ENCODE peak calls at places on chromosome 1, in seven cellular contexts. One of them, this sample, is unnamed.

GRCh38 chr1:197198333-197198732 is 51.9 kb upstream of the ASPM start:
- DNase-seq in tibial artery: no peak
- DNase-seq in activated T-cell treated with anti-CD3 and anti-CD28 coated beads for 24 hours: no peak
- DNase-seq in ELR: no peak
- DNase-seq in CD8-positive, alpha-beta T cell: no peak
- DNase-seq in T follicular helper cell: no peak
- DNase-seq in body of pancreas: no peak
- DNase-seq in this sample: no peak

GRCh38 chr1:203548917-203549708 is 55.2 kb downstream of the OPTC start:
- DNase-seq in body of pancreas: no peak
- DNase-seq in ELR: no peak
- DNase-seq in T follicular helper cell: no peak
- DNase-seq in tibial artery: no peak
- DNase-seq in activated T-cell treated with anti-CD3 and anti-CD28 coated beads for 24 hours: no peak
- DNase-seq in CD8-positive, alpha-beta T cell: no peak
- DNase-seq in this sample: no peak

GRCh38 chr1:202671388-202671787 is 38.9 kb downstream of the SYT2 start:
- DNase-seq in tibial artery: no peak
- DNase-seq in T follicular helper cell: no peak
- DNase-seq in CD8-positive, alpha-beta T cell: no peak
- DNase-seq in ELR: peak; percentile 41
- DNase-seq in activated T-cell treated with anti-CD3 and anti-CD28 coated beads for 24 hours: no peak
- DNase-seq in body of pancreas: peak; percentile 70
- DNase-seq in this sample: no peak

GRCh38 chr1:231639819-231640218 is 13.2 kb downstream of the DISC1 start:
- DNase-seq in body of pancreas: no peak
- DNase-seq in CD8-positive, alpha-beta T cell: no peak
- DNase-seq in activated T-cell treated with anti-CD3 and anti-CD28 coated beads for 24 hours: no peak
- DNase-seq in tibial artery: no peak
- DNase-seq in ELR: no peak
- DNase-seq in T follicular helper cell: no peak
- DNase-seq in this sample: no peak

GRCh38 chr1:15090373-15090772 is 63.2 kb upstream of the TMEM51 start:
- DNase-seq in T follicular helper cell: no peak
- DNase-seq in tibial artery: no peak
- DNase-seq in activated T-cell treated with anti-CD3 and anti-CD28 coated beads for 24 hours: no peak
- DNase-seq in CD8-positive, alpha-beta T cell: no peak
- DNase-seq in body of pancreas: peak; percentile 96
- DNase-seq in ELR: no peak
- DNase-seq in this sample: peak; percentile 4

GRCh38 chr1:61119085-61119484 is 36.7 kb downstream of the NFIA start:
- DNase-seq in body of pancreas: no peak
- DNase-seq in CD8-positive, alpha-beta T cell: no peak
- DNase-seq in activated T-cell treated with anti-CD3 and anti-CD28 coated beads for 24 hours: no peak
- DNase-seq in T follicular helper cell: no peak
- DNase-seq in tibial artery: no peak
- DNase-seq in ELR: no peak
- DNase-seq in this sample: no peak

GRCh38 chr1:10638559-10639300 is 157.7 kb downstream of the CASZ1 start:
- DNase-seq in tibial artery: no peak
- DNase-seq in T follicular helper cell: no peak
- DNase-seq in activated T-cell treated with anti-CD3 and anti-CD28 coated beads for 24 hours: no peak
- DNase-seq in body of pancreas: no peak
- DNase-seq in ELR: no peak
- DNase-seq in CD8-positive, alpha-beta T cell: no peak
- DNase-seq in this sample: no peak

GRCh38 chr1:79859212-79859948 is 852.9 kb upstream of the ADGRL4 start:
- DNase-seq in activated T-cell treated with anti-CD3 and anti-CD28 coated beads for 24 hours: no peak
- DNase-seq in T follicular helper cell: no peak
- DNase-seq in CD8-positive, alpha-beta T cell: no peak
- DNase-seq in body of pancreas: no peak
- DNase-seq in ELR: peak; percentile 65
- DNase-seq in tibial artery: no peak
- DNase-seq in this sample: no peak

GRCh38 chr1:44645466-44646244 is 28.6 kb downstream of the TMEM53 start:
- DNase-seq in tibial artery: no peak
- DNase-seq in ELR: no peak
- DNase-seq in body of pancreas: no peak
- DNase-seq in activated T-cell treated with anti-CD3 and anti-CD28 coated beads for 24 hours: no peak
- DNase-seq in CD8-positive, alpha-beta T cell: no peak
- DNase-seq in T follicular helper cell: no peak
- DNase-seq in this sample: no peak

GRCh38 chr1:29688477-29689365 is 452.4 kb downstream of the PTPRU start:
- DNase-seq in CD8-positive, alpha-beta T cell: no peak
- DNase-seq in tibial artery: peak; percentile 35
- DNase-seq in activated T-cell treated with anti-CD3 and anti-CD28 coated beads for 24 hours: no peak
- DNase-seq in ELR: peak; percentile 93
- DNase-seq in body of pancreas: no peak
- DNase-seq in T follicular helper cell: no peak
- DNase-seq in this sample: no peak

GRCh38 chr1:39183503-39184353 is 20.8 kb upstream of the MACF1 start:
- DNase-seq in activated T-cell treated with anti-CD3 and anti-CD28 coated beads for 24 hours: peak; percentile 76
- DNase-seq in body of pancreas: peak; percentile 66
- DNase-seq in ELR: peak; percentile 96
- DNase-seq in tibial artery: no peak
- DNase-seq in T follicular helper cell: peak; percentile 81
- DNase-seq in CD8-positive, alpha-beta T cell: peak; percentile 83
- DNase-seq in this sample: no peak

GRCh38 chr1:155307247-155307740 is 1.4 kb upstream of the FDPS start:
- DNase-seq in body of pancreas: no peak
- DNase-seq in activated T-cell treated with anti-CD3 and anti-CD28 coated beads for 24 hours: no peak
- DNase-seq in T follicular helper cell: no peak
- DNase-seq in tibial artery: no peak
- DNase-seq in CD8-positive, alpha-beta T cell: no peak
- DNase-seq in ELR: peak; percentile 79
- DNase-seq in this sample: no peak

GRCh38 chr1:66521736-66522365 is 12.1 kb upstream of the SGIP1 start:
- DNase-seq in CD8-positive, alpha-beta T cell: no peak
- DNase-seq in tibial artery: no peak
- DNase-seq in T follicular helper cell: no peak
- DNase-seq in ELR: peak; percentile 94
- DNase-seq in body of pancreas: no peak
- DNase-seq in activated T-cell treated with anti-CD3 and anti-CD28 coated beads for 24 hours: no peak
- DNase-seq in this sample: no peak

GRCh38 chr1:181104790-181105133 is 16.3 kb downstream of the IER5 start:
- DNase-seq in body of pancreas: peak; percentile 30
- DNase-seq in ELR: no peak
- DNase-seq in activated T-cell treated with anti-CD3 and anti-CD28 coated beads for 24 hours: no peak
- DNase-seq in tibial artery: peak; percentile 76
- DNase-seq in T follicular helper cell: peak; percentile 31
- DNase-seq in CD8-positive, alpha-beta T cell: no peak
- DNase-seq in this sample: no peak

GRCh38 chr1:214380418-214380817 is 99.5 kb downstream of the SMYD2 start:
- DNase-seq in body of pancreas: no peak
- DNase-seq in ELR: no peak
- DNase-seq in CD8-positive, alpha-beta T cell: no peak
- DNase-seq in T follicular helper cell: no peak
- DNase-seq in activated T-cell treated with anti-CD3 and anti-CD28 coated beads for 24 hours: no peak
- DNase-seq in tibial artery: no peak
- DNase-seq in this sample: no peak

GRCh38 chr1:3306583-3307285 is 147.7 kb upstream of the ARHGEF16 start:
- DNase-seq in CD8-positive, alpha-beta T cell: no peak
- DNase-seq in activated T-cell treated with anti-CD3 and anti-CD28 coated beads for 24 hours: no peak
- DNase-seq in body of pancreas: no peak
- DNase-seq in tibial artery: no peak
- DNase-seq in ELR: peak; percentile 48
- DNase-seq in T follicular helper cell: no peak
- DNase-seq in this sample: no peak

GRCh38 chr1:92817986-92818764 is 13.7 kb upstream of the RPL5 start:
- DNase-seq in CD8-positive, alpha-beta T cell: no peak
- DNase-seq in tibial artery: no peak
- DNase-seq in T follicular helper cell: no peak
- DNase-seq in ELR: peak; percentile 63
- DNase-seq in activated T-cell treated with anti-CD3 and anti-CD28 coated beads for 24 hours: no peak
- DNase-seq in body of pancreas: peak; percentile 19
- DNase-seq in this sample: no peak

GRCh38 chr1:26391450-26391849 is 18.9 kb upstream of the ZNF683 start:
- DNase-seq in body of pancreas: no peak
- DNase-seq in tibial artery: no peak
- DNase-seq in CD8-positive, alpha-beta T cell: peak; percentile 71
- DNase-seq in T follicular helper cell: peak; percentile 19
- DNase-seq in activated T-cell treated with anti-CD3 and anti-CD28 coated beads for 24 hours: peak; percentile 18
- DNase-seq in ELR: peak; percentile 76
- DNase-seq in this sample: no peak

GRCh38 chr1:163528710-163529348 is 207.1 kb downstream of the NUF2 start:
- DNase-seq in body of pancreas: no peak
- DNase-seq in CD8-positive, alpha-beta T cell: no peak
- DNase-seq in tibial artery: no peak
- DNase-seq in T follicular helper cell: no peak
- DNase-seq in ELR: peak; percentile 43
- DNase-seq in activated T-cell treated with anti-CD3 and anti-CD28 coated beads for 24 hours: no peak
- DNase-seq in this sample: no peak

GRCh38 chr1:46408356-46409062 is 14.4 kb downstream of the FAAH start:
- DNase-seq in ELR: no peak
- DNase-seq in body of pancreas: no peak
- DNase-seq in activated T-cell treated with anti-CD3 and anti-CD28 coated beads for 24 hours: no peak
- DNase-seq in T follicular helper cell: no peak
- DNase-seq in CD8-positive, alpha-beta T cell: no peak
- DNase-seq in tibial artery: no peak
- DNase-seq in this sample: no peak

GRCh38 chr1:63405021-63405420 is 37.6 kb downstream of the ALG6 start:
- DNase-seq in T follicular helper cell: no peak
- DNase-seq in tibial artery: no peak
- DNase-seq in body of pancreas: no peak
- DNase-seq in ELR: no peak
- DNase-seq in activated T-cell treated with anti-CD3 and anti-CD28 coated beads for 24 hours: no peak
- DNase-seq in CD8-positive, alpha-beta T cell: no peak
- DNase-seq in this sample: no peak

GRCh38 chr1:172746091-172746949 is 87.4 kb downstream of the FASLG start:
- DNase-seq in T follicular helper cell: peak; percentile 12
- DNase-seq in body of pancreas: no peak
- DNase-seq in activated T-cell treated with anti-CD3 and anti-CD28 coated beads for 24 hours: no peak
- DNase-seq in CD8-positive, alpha-beta T cell: peak; percentile 64
- DNase-seq in ELR: peak; percentile 99
- DNase-seq in tibial artery: no peak
- DNase-seq in this sample: no peak

GRCh38 chr1:6033986-6034749 is 11.5 kb upstream of the KCNAB2 start:
- DNase-seq in activated T-cell treated with anti-CD3 and anti-CD28 coated beads for 24 hours: no peak
- DNase-seq in body of pancreas: peak; percentile 57
- DNase-seq in CD8-positive, alpha-beta T cell: no peak
- DNase-seq in tibial artery: no peak
- DNase-seq in T follicular helper cell: peak; percentile 25
- DNase-seq in ELR: peak; percentile 44
- DNase-seq in this sample: no peak

GRCh38 chr1:118366296-118366695 is 181.3 kb upstream of the SPAG17 start:
- DNase-seq in activated T-cell treated with anti-CD3 and anti-CD28 coated beads for 24 hours: no peak
- DNase-seq in tibial artery: no peak
- DNase-seq in ELR: peak; percentile 5
- DNase-seq in body of pancreas: no peak
- DNase-seq in CD8-positive, alpha-beta T cell: no peak
- DNase-seq in T follicular helper cell: no peak
- DNase-seq in this sample: no peak

GRCh38 chr1:44884746-44885145 is 41.7 kb upstream of the PTCH2 start:
- DNase-seq in activated T-cell treated with anti-CD3 and anti-CD28 coated beads for 24 hours: no peak
- DNase-seq in T follicular helper cell: no peak
- DNase-seq in body of pancreas: no peak
- DNase-seq in CD8-positive, alpha-beta T cell: no peak
- DNase-seq in tibial artery: no peak
- DNase-seq in ELR: no peak
- DNase-seq in this sample: no peak

GRCh38 chr1:64553285-64553684 is 83.4 kb downstream of the CACHD1 start:
- DNase-seq in ELR: no peak
- DNase-seq in T follicular helper cell: no peak
- DNase-seq in CD8-positive, alpha-beta T cell: no peak
- DNase-seq in body of pancreas: no peak
- DNase-seq in activated T-cell treated with anti-CD3 and anti-CD28 coated beads for 24 hours: no peak
- DNase-seq in tibial artery: no peak
- DNase-seq in this sample: no peak

GRCh38 chr1:12072741-12073140 is 9.6 kb downstream of the TNFRSF8 start:
- DNase-seq in activated T-cell treated with anti-CD3 and anti-CD28 coated beads for 24 hours: no peak
- DNase-seq in body of pancreas: no peak
- DNase-seq in T follicular helper cell: no peak
- DNase-seq in ELR: no peak
- DNase-seq in CD8-positive, alpha-beta T cell: no peak
- DNase-seq in tibial artery: no peak
- DNase-seq in this sample: no peak

GRCh38 chr1:162056043-162056442 is 13.4 kb upstream of the NOS1AP start:
- DNase-seq in ELR: peak; percentile 83
- DNase-seq in tibial artery: peak; percentile 68
- DNase-seq in activated T-cell treated with anti-CD3 and anti-CD28 coated beads for 24 hours: peak; percentile 21
- DNase-seq in body of pancreas: peak; percentile 65
- DNase-seq in T follicular helper cell: peak; percentile 15
- DNase-seq in CD8-positive, alpha-beta T cell: peak; percentile 56
- DNase-seq in this sample: peak; percentile 46

GRCh38 chr1:52631759-52632331 is 1.1 kb upstream of the SHISAL2A start:
- DNase-seq in activated T-cell treated with anti-CD3 and anti-CD28 coated beads for 24 hours: no peak
- DNase-seq in tibial artery: no peak
- DNase-seq in ELR: no peak
- DNase-seq in T follicular helper cell: no peak
- DNase-seq in CD8-positive, alpha-beta T cell: no peak
- DNase-seq in body of pancreas: no peak
- DNase-seq in this sample: no peak

GRCh38 chr1:180945551-180945950 is 32.9 kb downstream of the KIAA1614 start:
- DNase-seq in T follicular helper cell: no peak
- DNase-seq in ELR: no peak
- DNase-seq in CD8-positive, alpha-beta T cell: no peak
- DNase-seq in tibial artery: no peak
- DNase-seq in activated T-cell treated with anti-CD3 and anti-CD28 coated beads for 24 hours: no peak
- DNase-seq in body of pancreas: no peak
- DNase-seq in this sample: no peak

GRCh38 chr1:146007048-146007784 is 10.8 kb upstream of the TXNIP start:
- DNase-seq in activated T-cell treated with anti-CD3 and anti-CD28 coated beads for 24 hours: peak; percentile 60
- DNase-seq in tibial artery: no peak
- DNase-seq in ELR: peak; percentile 85
- DNase-seq in body of pancreas: peak; percentile 82
- DNase-seq in T follicular helper cell: peak; percentile 50
- DNase-seq in CD8-positive, alpha-beta T cell: peak; percentile 75
- DNase-seq in this sample: peak; percentile 76

GRCh38 chr1:227318003-227318851 is at the start of gene CDC42BPA:
- DNase-seq in CD8-positive, alpha-beta T cell: peak; percentile 49
- DNase-seq in ELR: peak; percentile 91
- DNase-seq in T follicular helper cell: no peak
- DNase-seq in tibial artery: peak; percentile 90
- DNase-seq in activated T-cell treated with anti-CD3 and anti-CD28 coated beads for 24 hours: peak; percentile 7
- DNase-seq in body of pancreas: peak; percentile 85
- DNase-seq in this sample: peak; percentile 48

GRCh38 chr1:228236744-228237143 is 28.9 kb downstream of the OBSCN start:
- DNase-seq in T follicular helper cell: no peak
- DNase-seq in body of pancreas: peak; percentile 58
- DNase-seq in activated T-cell treated with anti-CD3 and anti-CD28 coated beads for 24 hours: no peak
- DNase-seq in CD8-positive, alpha-beta T cell: no peak
- DNase-seq in ELR: peak; percentile 74
- DNase-seq in tibial artery: no peak
- DNase-seq in this sample: no peak

GRCh38 chr1:44500181-44501021 is 95.3 kb downstream of the RNF220 start:
- DNase-seq in ELR: peak; percentile 48
- DNase-seq in activated T-cell treated with anti-CD3 and anti-CD28 coated beads for 24 hours: no peak
- DNase-seq in T follicular helper cell: no peak
- DNase-seq in body of pancreas: no peak
- DNase-seq in CD8-positive, alpha-beta T cell: no peak
- DNase-seq in tibial artery: no peak
- DNase-seq in this sample: no peak